ENCODE peak calls at places on chromosomes 16 and 17, in five cellular contexts. O, F, D, A and Q are unnamed samples. For H3K9me3, the result is how much of the 10 kb centered on the place peaks cover.

GRCh38 chr16:74691093-74691855 is 9.4 kb downstream of the MLKL start:
- DNase-seq in D (no peak), A (no peak), O (no peak), F (no peak), Q (no peak)

GRCh38 chr17:27807567-27808470 is 7.5 kb upstream of the NOS2 start:
- DNase-seq in O (no peak), A (peak), D (no peak), F (no peak), Q (peak)

GRCh38 chr16:88815901-88816589 is 4.3 kb upstream of the APRT start:
- DNase-seq in D (no peak), F (no peak), O (peak), A (no peak), Q (peak)

GRCh38 chr17:66459811-66460270 is 157.4 kb downstream of the PRKCA start:
- DNase-seq in F (peak), A (peak), D (no peak), O (peak), Q (no peak)

GRCh38 chr17:14779236-14779635 is 478.4 kb downstream of the HS3ST3B1 start:
- DNase-seq in D (no peak), O (no peak), A (no peak), F (no peak), Q (no peak)

GRCh38 chr17:50675627-50676026 is 32.1 kb downstream of the ANKRD40 start:
- DNase-seq in D (no peak), O (no peak), A (peak), F (no peak), Q (no peak)

GRCh38 chr17:27381007-27381501 is 75.2 kb upstream of the KSR1 start:
- DNase-seq in O (peak), D (peak), F (no peak), A (peak), Q (peak)

GRCh38 chr17:82088838-82089722 is 9.0 kb downstream of the FASN start:
- DNase-seq in A (peak), F (no peak), D (no peak), O (no peak), Q (no peak)

GRCh38 chr16:73143681-73144370 is 95.9 kb upstream of the ZFHX3 start:
- DNase-seq in O (no peak), F (no peak), D (no peak), A (no peak), Q (no peak)

GRCh38 chr17:68195667-68196393 is 52.0 kb upstream of the AMZ2 start:
- DNase-seq in F (no peak), D (no peak), O (no peak), A (peak), Q (no peak)

GRCh38 chr16:21208429-21208828 is 2.9 kb downstream of the ZP2 start:
- DNase-seq in D (no peak), F (no peak), O (no peak), A (no peak), Q (no peak)

GRCh38 chr17:76529224-76529642 is 8.3 kb downstream of the CYGB start:
- DNase-seq in D (no peak), A (no peak), F (no peak), O (no peak), Q (no peak)

GRCh38 chr16:29651950-29652349 is 11.1 kb upstream of the SPN start:
- DNase-seq in A (no peak), D (no peak), F (no peak), O (no peak), Q (no peak)

GRCh38 chr16:29761882-29762281 is 16.1 kb upstream of the C16orf54 start:
- DNase-seq in F (no peak), A (no peak), D (no peak), O (no peak), Q (no peak)

GRCh38 chr17:83076930-83077329 is 2.5 kb upstream of the METRNL start:
- DNase-seq in D (no peak), O (no peak), F (no peak), A (no peak), Q (no peak)

GRCh38 chr17:13576661-13577526 is 24.8 kb downstream of the HS3ST3A1 start:
- DNase-seq in O (no peak), A (no peak), D (no peak), F (no peak), Q (no peak)

GRCh38 chr17:77831497-77832179 is 126.9 kb upstream of the TNRC6C start:
- DNase-seq in A (no peak), O (no peak), D (no peak), F (peak), Q (peak)

GRCh38 chr16:75789237-75789636 is 62.9 kb upstream of the CPHXL start:
- DNase-seq in D (peak), A (no peak), O (peak), F (peak), Q (no peak)

GRCh38 chr17:37672545-37673078 is 29.4 kb upstream of the DDX52 start:
- DNase-seq in O (no peak), D (no peak), A (no peak), F (no peak), Q (no peak)

GRCh38 chr17:68011199-68011665 is 15.0 kb upstream of the C17orf58 start:
- DNase-seq in D (peak), A (peak), F (no peak), O (peak), Q (peak)

GRCh38 chr16:23597003-23597756 is 1.1 kb upstream of the NDUFAB1 start:
- DNase-seq in D (peak), F (no peak), A (no peak), O (peak), Q (no peak)

GRCh38 chr17:52271781-52272180 is 113.3 kb upstream of the CA10 start:
- DNase-seq in F (no peak), A (no peak), O (no peak), D (no peak), Q (no peak)
- H3K9me3 ChIP-seq in F (under half), A (under half), O (under half), D (under half), Q (under half)

GRCh38 chr16:70434489-70435260 is 4.2 kb downstream of the ST3GAL2 start:
- DNase-seq in F (no peak), D (peak), A (no peak), O (no peak), Q (no peak)
- H3K27ac ChIP-seq in F (no peak), D (peak), A (no peak), O (no peak), Q (no peak)

DNA sequence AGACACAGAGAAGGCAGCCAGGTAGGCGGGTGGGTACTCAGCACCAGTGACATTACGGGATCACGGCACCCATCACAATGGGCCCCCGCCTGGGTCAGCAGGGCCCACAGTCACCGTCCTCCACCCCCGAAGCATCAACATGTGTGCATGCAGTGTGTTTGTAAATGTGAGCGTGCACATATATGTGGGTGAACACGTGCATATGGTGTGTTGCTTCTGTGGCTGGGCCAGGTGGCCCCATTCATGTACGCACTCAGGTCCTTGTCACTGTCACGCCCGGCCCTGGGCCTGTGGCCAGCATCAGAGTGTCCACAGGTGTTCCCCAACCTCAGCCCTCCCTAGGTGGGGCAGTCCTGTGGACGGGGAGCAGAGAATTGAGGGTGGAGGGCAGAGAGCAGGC is 37.1 kb downstream of the TNFRSF13B start:
- DNase-seq in A (no peak), F (no peak), D (no peak), O (no peak), Q (no peak)
- TF ChIP-seq CTCF in A (no peak), F (no peak), D (no peak), O (no peak), Q (no peak)

GRCh38 chr17:48603959-48604769 is 622 bp downstream of the HOXB6 start:
- DNase-seq in D (peak), A (no peak), F (no peak), O (peak), Q (no peak)
- H3K9me3 ChIP-seq in D (under half), A (under half), F (under half), O (under half), Q (under half)

GRCh38 chr17:73131993-73132595 is 32.7 kb upstream of the SSTR2 start:
- DNase-seq in D (no peak), O (no peak), F (no peak), A (no peak), Q (no peak)
- H3K27ac ChIP-seq in D (no peak), O (no peak), F (no peak), A (no peak), Q (no peak)

GRCh38 chr17:56317351-56318208 is 164.3 kb downstream of the ANKFN1 start:
- DNase-seq in D (no peak), F (no peak), O (no peak), A (no peak), Q (no peak)

GRCh38 chr17:56316604-56317003 is 163.3 kb downstream of the ANKFN1 start:
- DNase-seq in A (no peak), F (no peak), O (no peak), D (no peak), Q (no peak)

GRCh38 chr17:56322991-56323390 is 169.7 kb downstream of the ANKFN1 start:
- DNase-seq in A (no peak), F (no peak), O (no peak), D (no peak), Q (no peak)

GRCh38 chr17:56320443-56320842 is 167.2 kb downstream of the ANKFN1 start:
- DNase-seq in A (no peak), O (no peak), D (no peak), F (no peak), Q (no peak)

DNA sequence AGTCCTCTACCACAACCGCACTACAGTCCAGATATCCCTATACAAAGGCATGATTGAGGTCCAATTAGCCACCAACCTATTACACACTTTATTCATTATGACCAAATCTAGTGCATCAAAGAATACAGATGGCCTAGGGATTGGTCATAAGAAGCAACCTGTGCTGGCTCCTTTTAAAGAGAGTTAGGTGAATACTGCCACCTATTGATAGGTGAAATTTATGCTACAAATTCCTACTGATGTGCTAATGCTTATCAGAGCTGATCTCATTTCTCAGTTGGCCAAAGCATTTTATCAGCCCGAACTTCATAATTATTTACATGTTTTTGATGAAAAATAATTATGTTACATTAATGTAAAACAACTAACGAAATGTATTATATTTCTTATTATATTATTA is 166.3 kb downstream of the ANKFN1 start:
- DNase-seq in D (peak), F (peak), A (no peak), O (peak), Q (no peak)
- TF ChIP-seq CTCF in D (no peak), F (peak), A (peak), O (peak), Q (peak)

DNA sequence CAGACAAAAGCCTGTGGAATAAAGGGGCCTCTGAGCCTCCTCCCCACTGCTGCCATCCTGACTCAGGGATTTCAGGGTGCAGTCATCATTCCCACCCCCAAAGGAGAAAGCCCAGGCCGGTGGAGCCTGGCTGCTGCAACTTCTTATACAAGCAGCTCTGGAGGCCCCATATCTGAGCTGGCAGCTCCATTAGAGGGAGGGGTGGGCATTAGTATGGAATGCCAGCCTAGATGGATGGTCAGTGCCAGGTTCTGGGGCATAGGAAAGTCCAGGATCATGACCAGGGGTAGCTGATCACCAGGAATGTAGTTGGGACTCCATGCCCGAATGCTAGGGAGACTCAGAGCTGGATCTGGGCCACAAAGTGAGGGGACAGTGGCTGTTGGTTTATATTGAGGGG is 581.0 kb downstream of the KCNJ18 start:
- DNase-seq in O (no peak), D (no peak), A (no peak), F (no peak), Q (no peak)
- H3K9me3 ChIP-seq in O (under half), D (under half), A (under half), F (half or more), Q (under half)

GRCh38 chr16:81137754-81138153 is 41.6 kb upstream of the GCSH start:
- DNase-seq in F (no peak), A (no peak), O (no peak), D (no peak), Q (no peak)
- H3K27ac ChIP-seq in F (no peak), A (no peak), O (no peak), D (no peak), Q (no peak)

DNA sequence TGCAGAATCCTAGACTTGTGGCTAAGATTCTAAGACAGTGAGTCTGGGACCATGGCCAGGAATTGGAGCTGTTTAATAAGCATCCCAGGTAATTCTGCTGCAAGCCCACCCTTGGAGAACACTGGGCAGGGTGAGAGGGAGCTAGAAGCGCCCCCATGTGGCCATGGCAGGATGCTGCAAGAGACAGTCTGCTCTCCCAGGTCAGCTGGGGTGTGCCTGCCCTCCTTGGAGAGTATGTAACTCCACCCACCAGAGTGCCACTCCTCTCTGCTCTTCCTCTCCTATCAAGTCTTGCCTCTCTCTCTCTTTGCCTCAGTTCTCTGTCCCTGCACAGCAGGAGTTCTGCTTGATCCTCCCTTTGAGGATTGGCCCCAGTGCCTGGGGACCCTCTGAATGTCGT is 14.9 kb downstream of the RCVRN start:
- DNase-seq in F (no peak), D (peak), O (peak), A (no peak), Q (no peak)
- TF ChIP-seq CTCF in F (peak), D (peak), O (peak), A (peak), Q (no peak)

GRCh38 chr17:54418467-54418866 is 482.2 kb upstream of the TOM1L1 start:
- DNase-seq in A (no peak), F (no peak), O (no peak), D (no peak), Q (no peak)
- H3K9me3 ChIP-seq in A (under half), F (under half), O (under half), D (under half), Q (under half)